ENCODE peak calls at places on chromosomes 5 and 9, in four cellular contexts. W is HepG2, H is GM12878, V is K562. E is an unnamed sample.

GRCh38 chr9:22214021-22214420 is 204.9 kb upstream of the CDKN2B start:
- DNase-seq in W (no peak), H (no peak), V (no peak), E (no peak)

GRCh38 chr5:137141779-137142178 is 357.3 kb downstream of the SPOCK1 start:
- DNase-seq in W (no peak), H (no peak), V (no peak), E (no peak)

GRCh38 chr9:78187763-78188495 is 47.9 kb upstream of the CEP78 start:
- DNase-seq in W (no peak), H (no peak), V (no peak), E (no peak)

GRCh38 chr9:84858373-84858772 is 188.8 kb downstream of the NTRK2 start:
- DNase-seq in W (no peak), H (no peak), V (no peak), E (no peak)

GRCh38 chr5:158763217-158763616 is 336.5 kb downstream of the EBF1 start:
- DNase-seq in W (no peak), H (no peak), V (no peak), E (no peak)

GRCh38 chr5:97142521-97143254 is at the start of gene LIX1:
- DNase-seq in W (peak; percentile 27), H (no peak), V (no peak), E (peak; percentile 68)

GRCh38 chr5:34553544-34553943 is 102.6 kb upstream of the RAI14 start:
- DNase-seq in W (no peak), H (no peak), V (no peak), E (no peak)

GRCh38 chr9:133563286-133564213 is 29.0 kb downstream of the ADAMTSL2 start:
- DNase-seq in W (no peak), H (no peak), V (peak; percentile 48), E (peak; percentile 75)

GRCh38 chr5:175657593-175658271 is at the start of gene HRH2:
- DNase-seq in W (no peak), H (no peak), V (no peak), E (peak; percentile 76)

GRCh38 chr5:53008751-53009150 is 19.6 kb downstream of the ITGA2 start:
- DNase-seq in W (no peak), H (no peak), V (no peak), E (no peak)

GRCh38 chr9:15885464-15885863 is 332.6 kb downstream of the CCDC171 start:
- DNase-seq in W (no peak), H (no peak), V (no peak), E (no peak)

GRCh38 chr5:81759632-81760005 is 8.7 kb upstream of the SSBP2 start:
- DNase-seq in W (no peak), H (no peak), V (no peak), E (no peak)
- H2AFZ ChIP-seq in W (no peak overlapping the region), H (no peak overlapping the region), V (peak overlapping the region; percentile 81), E (no peak overlapping the region)

DNA sequence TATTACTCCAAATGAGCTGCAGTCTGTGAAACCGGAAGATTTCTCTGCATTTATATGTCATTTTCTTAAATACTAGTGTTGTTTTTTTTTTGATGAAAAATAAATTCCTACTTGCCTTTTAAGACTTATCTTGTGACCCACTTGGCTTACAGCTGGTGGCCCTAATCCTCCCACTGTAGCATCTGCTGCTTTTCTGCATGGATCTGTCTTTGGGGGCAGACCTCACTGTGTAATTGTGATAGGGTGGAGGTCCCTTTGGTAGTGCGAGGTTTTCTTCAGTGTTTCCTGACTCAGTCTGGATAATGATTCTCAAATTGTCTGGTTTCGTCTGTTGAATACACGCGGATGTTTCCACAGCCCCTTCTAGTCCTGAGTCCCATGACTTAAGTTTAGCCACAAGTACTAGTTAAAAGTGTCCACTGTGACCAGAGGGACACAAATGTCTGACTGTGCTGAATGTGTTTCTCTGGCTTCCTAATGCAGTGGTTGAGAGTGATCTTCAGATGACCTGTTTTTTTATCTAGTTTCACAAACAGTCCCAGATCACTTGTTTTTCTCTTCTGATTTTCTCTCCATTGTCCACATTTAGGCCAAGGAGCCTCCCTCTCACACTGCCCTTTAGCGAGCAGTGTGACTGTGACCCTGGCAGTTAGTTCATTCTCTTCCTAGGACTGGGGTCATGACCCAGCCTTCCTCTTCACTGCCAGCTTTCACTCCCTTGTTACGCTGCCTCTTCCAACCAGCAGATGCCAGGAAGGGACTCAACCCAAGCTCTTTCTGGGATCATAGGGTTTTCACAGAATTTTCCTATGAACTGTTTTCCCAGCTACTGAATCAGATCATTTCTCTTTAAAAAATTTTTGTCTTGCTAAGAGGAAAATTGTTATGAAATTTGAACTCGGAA is 70.6 kb downstream of the LMNB1 start:
- DNase-seq in W (no peak), H (no peak), V (peak; percentile 64), E (no peak)
- TF ChIP-seq NFIC in W (no peak), H (no peak), V (peak; percentile 71), E (no peak)

DNA sequence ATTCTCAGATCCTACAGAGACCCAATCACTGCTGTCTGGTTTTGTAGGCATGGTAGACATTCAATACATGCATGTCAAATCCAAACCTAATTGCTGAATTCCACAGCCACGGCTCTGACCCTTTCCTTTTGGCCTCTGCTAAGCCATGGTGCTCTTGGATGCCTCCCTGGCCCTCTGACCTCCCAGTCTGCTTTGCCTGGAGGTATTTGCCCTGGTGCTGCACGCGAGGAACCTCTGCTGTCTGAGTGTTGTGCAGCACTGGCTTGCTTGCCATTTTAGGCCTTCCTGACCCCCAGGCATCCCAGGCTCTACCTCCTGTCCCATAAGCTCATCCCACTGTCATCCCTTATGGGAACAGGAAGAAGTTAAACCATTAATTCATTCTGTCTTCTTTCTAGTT is 60.9 kb downstream of the DOCK2 start:
- DNase-seq in W (no peak), H (no peak), V (no peak), E (no peak)
- H2AFZ ChIP-seq in W (no peak overlapping the region), H (no peak overlapping the region), V (no peak overlapping the region), E (no peak overlapping the region)

DNA sequence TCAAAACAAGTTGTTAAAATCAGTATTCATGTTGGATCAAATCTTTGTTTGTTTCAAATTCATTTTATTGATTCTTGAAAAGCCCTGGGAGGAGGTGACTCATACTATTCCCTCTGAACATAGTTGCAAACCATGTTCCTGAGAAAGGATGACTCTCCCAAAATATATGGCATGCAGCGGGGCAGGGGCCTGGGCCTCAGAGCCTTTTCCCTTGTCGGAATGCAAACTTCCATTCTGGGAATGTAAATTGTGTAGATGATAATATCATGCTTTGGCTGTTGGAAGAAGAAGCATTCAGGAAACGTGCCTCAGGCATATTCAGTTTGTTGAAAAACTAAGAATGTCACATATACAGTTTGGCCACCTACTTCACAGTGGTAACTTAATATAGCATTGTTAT is 242.0 kb downstream of the AUH start:
- DNase-seq in W (no peak), H (no peak), V (no peak), E (no peak)
- TF ChIP-seq NFIC in W (no peak), H (no peak), V (no peak), E (no peak)

DNA sequence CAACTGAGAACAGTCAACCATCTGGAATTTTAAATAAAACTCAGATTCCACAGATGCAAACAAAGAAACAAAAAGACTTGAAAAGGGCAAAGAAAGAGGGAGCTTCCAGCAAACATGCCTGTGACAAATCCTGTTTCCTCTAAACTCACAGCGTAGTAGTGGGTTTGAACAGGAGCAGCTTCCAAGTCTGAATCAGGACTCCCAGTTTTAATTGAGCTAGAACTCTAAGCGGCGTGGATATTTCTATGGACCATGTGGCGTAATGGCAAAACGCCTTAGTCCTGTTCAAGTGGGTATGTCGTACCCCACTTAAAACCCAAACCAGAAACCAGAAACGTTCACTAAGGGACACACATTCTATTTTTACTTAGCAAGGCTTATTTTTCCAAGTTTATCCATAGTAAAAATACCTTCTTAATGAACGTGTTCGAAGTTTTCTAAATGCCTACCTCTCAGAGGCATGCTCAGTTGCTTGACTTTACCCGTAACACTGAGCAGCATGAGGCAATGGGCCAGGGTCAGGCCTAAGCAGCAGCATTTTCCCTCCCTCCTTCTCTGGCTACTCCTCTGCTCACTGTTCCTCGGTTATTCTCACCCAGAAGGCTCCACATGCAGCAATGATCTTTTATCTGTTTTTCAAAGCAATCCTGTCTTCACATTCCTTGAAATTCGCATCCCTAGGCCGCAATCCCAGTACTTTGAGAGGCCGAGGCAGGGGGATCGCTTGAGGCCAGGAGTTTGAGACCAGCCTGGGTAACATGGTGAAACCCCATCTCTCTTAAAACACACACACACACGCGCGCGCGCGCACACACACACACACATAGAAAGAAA is 77.9 kb downstream of the FNBP1 start:
- DNase-seq in W (no peak), H (no peak), V (no peak), E (no peak)
- H2AFZ ChIP-seq in W (no peak overlapping the region), H (no peak overlapping the region), V (no peak overlapping the region), E (no peak overlapping the region)

DNA sequence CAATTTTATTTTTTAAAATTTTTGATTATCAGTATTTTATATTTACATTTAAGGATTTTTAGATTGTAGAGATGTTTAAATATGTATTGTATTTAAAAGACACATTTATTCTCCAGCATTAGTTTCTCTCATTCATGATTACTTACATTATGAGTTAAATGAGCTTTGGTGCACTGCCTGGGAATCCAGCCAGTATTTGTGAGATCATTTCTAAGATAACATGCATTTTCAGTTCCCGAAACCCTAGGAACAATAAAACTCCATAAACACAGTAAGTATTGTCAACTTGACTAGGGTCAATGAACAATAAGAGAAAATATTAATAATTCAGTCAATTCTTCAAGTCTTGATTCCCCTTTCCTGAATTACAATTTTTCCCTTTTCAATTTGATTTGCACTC is 403.3 kb downstream of the PLK2 start:
- DNase-seq in W (no peak), H (no peak), V (no peak), E (no peak)
- TF ChIP-seq NFIC in W (no peak), H (no peak), V (no peak), E (peak; percentile 31)

GRCh38 chr5:171969288-171969880 is 37.1 kb downstream of the FBXW11 start:
- DNase-seq in W (no peak), H (no peak), V (no peak), E (no peak)

GRCh38 chr5:171966270-171966669 is 40.2 kb downstream of the FBXW11 start:
- DNase-seq in W (no peak), H (no peak), V (no peak), E (no peak)

GRCh38 chr5:171966964-171967363 is 39.5 kb downstream of the FBXW11 start:
- DNase-seq in W (no peak), H (no peak), V (no peak), E (no peak)

GRCh38 chr5:171965740-171966139 is 40.7 kb downstream of the FBXW11 start:
- DNase-seq in W (no peak), H (no peak), V (no peak), E (no peak)

GRCh38 chr5:171968512-171968911 is 37.9 kb downstream of the FBXW11 start:
- DNase-seq in W (no peak), H (no peak), V (no peak), E (no peak)
- H2AFZ ChIP-seq in W (no peak overlapping the region), H (no peak overlapping the region), V (no peak overlapping the region), E (no peak overlapping the region)